ENCODE peak calls at places on chromosomes 3 and 15, in nine cellular contexts. C, S, F, P, E, D, B, Y and Z are unnamed samples.

GRCh38 chr3:195270350-195271115 is 426 bp downstream of the XXYLT1 start:
- DNase-seq in E (no peak), S (peak), D (peak), C (no peak), P (peak), F (no peak), B (peak), Y (peak), Z (peak)

GRCh38 chr3:99430348-99431134 is 207.9 kb upstream of the COL8A1 start:
- DNase-seq in Y (no peak), E (no peak), C (no peak), P (no peak), D (no peak), S (no peak), F (no peak), B (no peak), Z (no peak)

GRCh38 chr15:74320358-74321247 is 46.8 kb downstream of the CYP11A1 start:
- DNase-seq in D (peak), F (no peak), E (peak), P (no peak), Y (peak), C (no peak), B (peak), S (no peak), Z (peak)

GRCh38 chr15:89068325-89068784 is 19.9 kb upstream of the ABHD2 start:
- DNase-seq in B (no peak), Y (peak), S (no peak), F (no peak), P (no peak), D (peak), E (no peak), C (peak), Z (no peak)

GRCh38 chr3:27661813-27662212 is 60.3 kb downstream of the EOMES start:
- DNase-seq in P (no peak), D (no peak), C (no peak), F (no peak), E (no peak), B (no peak), Y (no peak), S (no peak), Z (no peak)

GRCh38 chr3:116770815-116771450 is 61.4 kb downstream of the TUSC7 start:
- DNase-seq in C (peak), D (peak), S (no peak), E (no peak), Y (peak), B (peak), P (no peak), F (no peak), Z (peak)

GRCh38 chr15:45719490-45719889 is 84.7 kb downstream of the SQOR start:
- DNase-seq in B (no peak), S (no peak), F (no peak), P (no peak), Y (peak), E (no peak), D (peak), C (no peak), Z (no peak)

GRCh38 chr3:67459131-67459530 is 195.3 kb downstream of the SUCLG2 start:
- DNase-seq in C (no peak), B (no peak), F (no peak), Y (peak), S (no peak), E (no peak), D (no peak), P (no peak), Z (no peak)

GRCh38 chr3:32500880-32501784 is 1.5 kb downstream of the CMTM6 start:
- DNase-seq in E (no peak), F (peak), B (no peak), S (no peak), D (no peak), P (peak), C (no peak), Y (no peak), Z (no peak)

GRCh38 chr3:51933471-51934138 is 8.1 kb downstream of the RRP9 start:
- DNase-seq in P (no peak), F (no peak), C (no peak), B (no peak), E (no peak), S (no peak), D (no peak), Y (no peak), Z (no peak)

GRCh38 chr3:62884041-62884870 is 9.0 kb upstream of the CADPS start:
- DNase-seq in P (no peak), F (no peak), E (no peak), Y (no peak), S (no peak), B (no peak), C (no peak), D (no peak), Z (no peak)

GRCh38 chr15:38508647-38509046 is 54.7 kb downstream of the FAM98B start:
- DNase-seq in C (no peak), D (no peak), Y (no peak), F (no peak), S (no peak), E (no peak), P (no peak), B (no peak), Z (no peak)

GRCh38 chr3:123068227-123069020 is 1.6 kb downstream of the PDIA5 start:
- DNase-seq in E (no peak), F (no peak), C (no peak), Y (no peak), B (no peak), S (no peak), D (peak), P (no peak), Z (no peak)

GRCh38 chr3:130820976-130821375 is 72.9 kb upstream of the ATP2C1 start:
- DNase-seq in E (no peak), P (no peak), Y (peak), C (peak), B (no peak), F (peak), S (no peak), D (peak), Z (no peak)

GRCh38 chr15:65583701-65584100 is 27.2 kb downstream of the INTS14 start:
- DNase-seq in S (peak), C (no peak), Y (peak), B (peak), P (no peak), E (peak), D (peak), F (no peak), Z (peak)

GRCh38 chr15:41727143-41727542 is 47.1 kb upstream of the MAPKBP1 start:
- DNase-seq in C (peak), Y (peak), P (no peak), E (no peak), D (no peak), B (no peak), F (no peak), S (no peak), Z (no peak)

GRCh38 chr3:152093901-152094300 is 174.8 kb upstream of the MBNL1 start:
- DNase-seq in S (no peak), B (no peak), D (no peak), P (no peak), Y (no peak), F (no peak), C (no peak), E (no peak), Z (no peak)

GRCh38 chr15:89898628-89899302 is 5.0 kb upstream of the AP3S2 start:
- DNase-seq in Y (peak), S (no peak), D (peak), E (peak), C (no peak), P (no peak), F (no peak), B (peak), Z (peak)

GRCh38 chr15:29952245-29952644 is 130.0 kb upstream of the TJP1 start:
- DNase-seq in Y (peak), D (no peak), E (no peak), S (no peak), P (no peak), F (no peak), B (no peak), C (no peak), Z (no peak)

GRCh38 chr15:91572110-91572509 is 281.4 kb upstream of the SLCO3A1 start:
- DNase-seq in D (peak), S (no peak), E (no peak), F (no peak), C (no peak), B (no peak), P (no peak), Y (peak), Z (no peak)

GRCh38 chr3:107543666-107544065 is 20.9 kb downstream of the BBX start:
- DNase-seq in Y (peak), B (no peak), P (no peak), S (no peak), E (no peak), C (no peak), D (peak), F (no peak), Z (no peak)

GRCh38 chr3:149765762-149766334 is 13.6 kb upstream of the COMMD2 start:
- DNase-seq in F (no peak), S (no peak), E (no peak), P (no peak), C (peak), B (no peak), Y (peak), D (peak), Z (peak)

GRCh38 chr3:50207359-50208042 is 2.4 kb downstream of the SLC38A3 start:
- DNase-seq in S (no peak), P (no peak), Y (no peak), B (no peak), D (no peak), F (no peak), E (no peak), C (no peak), Z (no peak)
- H3K4me3 ChIP-seq in S (no peak), P (no peak), Y (no peak), B (no peak), D (no peak), F (no peak), E (no peak), C (no peak), Z (no peak)

DNA sequence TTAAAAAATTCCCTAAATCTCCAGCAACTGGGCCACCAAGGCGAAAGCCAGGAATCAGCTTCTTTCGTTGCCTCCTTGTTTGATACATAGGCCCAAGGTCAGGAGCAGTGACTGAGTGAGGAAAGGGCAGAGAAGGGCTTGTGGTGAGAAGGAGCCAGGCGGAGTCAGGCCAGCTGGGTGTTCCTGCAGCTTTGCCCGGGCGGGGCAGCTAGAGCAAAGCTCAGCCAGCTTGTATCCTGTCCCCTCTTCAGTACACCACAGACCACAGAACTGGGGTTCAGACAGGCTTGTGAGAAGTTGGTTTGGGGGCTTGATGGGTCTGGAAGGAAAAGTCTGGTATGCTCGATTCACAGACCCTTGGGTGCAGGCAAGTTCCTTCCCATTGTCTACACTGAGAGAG is 52.6 kb downstream of the CCK start:
- DNase-seq in P (no peak), C (no peak), E (no peak), F (no peak), B (peak), D (no peak), S (no peak), Y (no peak), Z (peak)
- H3K4me3 ChIP-seq in P (no peak), C (no peak), E (no peak), F (no peak), B (no peak), D (no peak), S (no peak), Y (no peak), Z (no peak)

GRCh38 chr3:127597020-127597771 is 1.0 kb upstream of the MCM2 start:
- DNase-seq in E (no peak), D (no peak), P (no peak), Y (no peak), B (no peak), F (no peak), C (no peak), S (no peak), Z (peak)
- H3K4me3 ChIP-seq in E (peak), D (no peak), P (peak), Y (no peak), B (no peak), F (peak), C (no peak), S (peak), Z (peak)

DNA sequence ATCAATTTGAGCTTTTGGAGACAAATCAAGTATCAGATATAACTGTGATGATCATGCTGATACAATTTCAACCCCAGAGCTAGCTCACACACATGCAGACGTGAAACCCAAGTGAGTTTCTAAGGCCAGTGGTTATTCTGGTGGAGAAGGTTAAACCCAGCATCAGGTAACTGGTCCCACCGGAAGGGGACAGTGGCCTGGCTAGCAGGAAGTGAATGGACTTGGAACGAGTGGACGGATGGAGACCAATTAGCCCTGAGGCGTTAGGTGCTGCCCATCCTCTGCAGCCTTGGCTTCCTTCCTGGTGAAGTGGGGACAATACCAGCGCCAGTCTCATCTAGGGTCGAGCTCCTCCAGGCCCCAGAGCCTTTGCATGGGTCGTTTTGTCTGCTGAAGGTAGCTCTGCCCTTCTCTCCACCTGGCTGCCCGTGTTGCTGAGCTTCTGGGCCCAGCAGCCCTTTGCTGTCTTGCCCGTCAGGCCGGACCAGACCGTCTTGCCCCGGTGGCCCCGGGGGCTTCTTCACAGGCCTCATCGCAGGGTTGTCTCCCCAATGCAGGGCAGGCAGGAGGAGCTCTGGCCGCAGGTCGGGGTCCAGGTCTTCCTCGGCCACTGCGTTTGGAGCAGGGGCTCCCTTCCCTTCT is 915 bp upstream of the KCTD6 start:
- DNase-seq in C (no peak), S (no peak), Y (no peak), E (no peak), D (no peak), F (no peak), P (peak), B (no peak), Z (no peak)
- H3K4me3 ChIP-seq in C (no peak), S (no peak), Y (peak), E (no peak), D (peak), F (peak), P (peak), B (peak), Z (no peak)

GRCh38 chr15:67097424-67097823 is 32.0 kb downstream of the SMAD3 start:
- DNase-seq in B (no peak), D (no peak), C (no peak), Y (no peak), E (no peak), F (no peak), S (no peak), P (no peak), Z (no peak)
- H3K4me3 ChIP-seq in B (no peak), D (no peak), C (no peak), Y (no peak), E (peak), F (no peak), S (no peak), P (no peak), Z (no peak)

DNA sequence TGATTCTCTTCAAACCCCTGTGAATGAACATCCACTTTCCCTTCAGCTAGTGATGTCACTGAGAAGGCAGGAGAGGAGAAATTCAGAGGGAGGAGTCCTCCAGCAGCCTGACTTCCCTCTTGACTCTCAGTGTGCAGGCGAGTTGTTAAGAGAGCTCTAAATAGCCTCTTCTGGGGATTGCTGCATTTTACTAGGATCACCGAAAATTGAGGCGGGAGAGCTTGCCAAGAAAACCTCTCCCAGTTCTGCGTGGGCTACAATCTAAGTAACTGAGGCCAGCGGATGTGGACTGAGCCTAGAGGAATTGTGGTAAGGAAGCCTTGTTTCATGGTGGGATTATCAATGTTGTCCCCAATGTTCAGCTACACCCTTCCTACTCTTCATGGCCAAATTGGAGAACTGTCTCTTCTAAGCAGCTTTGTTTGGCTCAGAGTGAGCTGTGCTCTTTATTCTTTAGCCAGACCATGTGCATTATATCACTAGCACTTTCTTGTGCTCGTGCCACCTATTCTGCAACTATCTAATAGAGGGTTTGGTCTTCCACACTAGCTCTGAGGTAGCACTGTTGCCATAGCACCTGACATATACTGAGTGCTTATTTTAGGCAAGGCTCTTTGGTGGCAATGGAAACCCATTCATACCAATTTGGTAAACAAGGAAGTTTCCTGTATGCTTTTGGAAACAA is 394.1 kb upstream of the C2CD4B start:
- DNase-seq in P (no peak), B (no peak), D (peak), C (peak), F (no peak), Y (peak), S (no peak), E (no peak), Z (no peak)
- H3K4me3 ChIP-seq in P (no peak), B (no peak), D (no peak), C (no peak), F (no peak), Y (no peak), S (no peak), E (no peak), Z (no peak)

DNA sequence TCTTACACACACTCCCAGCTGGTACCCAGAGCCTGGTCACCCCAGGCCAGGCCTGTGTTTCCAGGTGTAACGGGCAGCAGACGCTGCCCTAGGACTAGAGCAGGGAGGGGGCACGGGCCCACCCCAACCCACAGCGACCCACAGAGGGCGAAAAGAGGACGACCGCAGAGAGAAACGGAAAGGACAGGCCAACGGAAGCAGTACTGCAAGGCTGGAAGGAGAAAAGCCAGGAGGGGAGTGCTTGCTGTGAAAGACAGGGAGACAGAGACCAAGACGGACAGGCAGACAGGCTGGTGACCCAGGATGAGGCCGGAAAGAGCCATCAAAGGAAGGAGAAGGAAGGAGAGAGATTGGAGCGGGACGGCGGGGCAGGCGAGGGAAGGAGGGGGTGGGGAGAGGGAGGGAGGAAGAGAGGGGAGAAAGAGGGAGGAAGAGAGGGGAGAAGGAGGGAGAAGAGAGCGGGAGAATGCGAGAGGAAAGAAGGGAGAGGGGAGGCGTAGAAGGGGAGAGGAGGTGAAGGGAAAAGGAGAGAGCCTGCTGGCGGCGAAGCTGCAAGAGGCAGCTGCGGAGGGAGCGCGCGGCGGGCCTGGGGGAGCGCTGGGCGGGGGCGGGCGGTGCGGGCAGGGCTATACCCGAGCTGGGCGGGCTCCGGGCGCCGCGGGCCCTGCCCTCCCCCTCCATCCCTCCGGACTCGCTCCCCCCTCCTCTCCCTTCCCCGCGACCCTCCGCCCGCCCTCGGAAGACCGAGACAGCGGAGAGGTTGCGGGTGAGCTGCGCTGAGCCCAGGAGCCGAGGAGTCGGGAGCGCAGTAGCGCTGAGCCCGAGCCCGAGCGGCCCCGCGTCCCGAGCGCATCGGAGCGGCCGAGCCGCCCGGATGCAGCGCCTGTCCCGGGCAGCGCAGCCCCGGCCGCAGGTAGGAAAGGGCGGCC is at the start of gene SLC6A1:
- DNase-seq in P (no peak), B (no peak), C (no peak), D (no peak), E (no peak), Y (no peak), S (no peak), F (no peak), Z (no peak)
- H3K4me3 ChIP-seq in P (peak), B (peak), C (peak), D (no peak), E (no peak), Y (peak), S (no peak), F (peak), Z (no peak)